ENCODE peak calls at places on chromosomes 11 and 22, in nine cellular contexts. F, X, S, J, Q, L, D, C and W are unnamed samples.

GRCh38 chr11:128814856-128815705 is 52.0 kb downstream of the KCNJ1 start:
- DNase-seq in L (no peak), C (no peak), F (no peak), X (no peak), Q (no peak), J (peak), D (peak), S (peak), W (peak)

GRCh38 chr11:123437236-123437979 is 7.3 kb downstream of the GRAMD1B start:
- DNase-seq in Q (no peak), J (no peak), F (no peak), L (no peak), X (no peak), S (no peak), D (no peak), C (no peak), W (no peak)

GRCh38 chr11:47786373-47786772 is 19.2 kb upstream of the FNBP4 start:
- DNase-seq in F (no peak), X (no peak), S (peak), Q (no peak), L (no peak), J (no peak), C (peak), D (no peak), W (peak)

GRCh38 chr11:129694538-129694937 is 121.1 kb upstream of the TMEM45B start:
- DNase-seq in D (peak), S (no peak), X (no peak), C (no peak), L (no peak), J (peak), F (no peak), Q (no peak), W (no peak)

GRCh38 chr11:63242089-63242762 is 1.2 kb downstream of the SLC22A25 start:
- DNase-seq in F (no peak), L (no peak), D (no peak), X (no peak), Q (no peak), S (no peak), J (no peak), C (no peak), W (no peak)

GRCh38 chr11:44223261-44223660 is 86.7 kb downstream of the ALX4 start:
- DNase-seq in C (no peak), F (no peak), S (peak), Q (no peak), L (no peak), X (no peak), J (no peak), D (no peak), W (no peak)

GRCh38 chr11:12276356-12276755 is 101.0 kb upstream of the PARVA start:
- DNase-seq in C (no peak), F (no peak), Q (no peak), D (no peak), X (no peak), S (no peak), L (no peak), J (no peak), W (peak)

GRCh38 chr11:126061707-126062678 is 673 bp downstream of the CDON start:
- DNase-seq in S (peak), X (peak), D (no peak), L (peak), J (peak), C (peak), Q (no peak), F (peak), W (peak)

GRCh38 chr11:61733120-61733978 is 19.1 kb upstream of the MYRF start:
- DNase-seq in Q (peak), J (peak), S (peak), F (peak), X (peak), L (peak), C (peak), D (peak), W (peak)

GRCh38 chr22:24583221-24583971 is 9.5 kb downstream of the LRRC75B start:
- DNase-seq in D (no peak), C (no peak), L (no peak), Q (no peak), F (peak), X (no peak), S (peak), J (peak), W (peak)

GRCh38 chr11:128594246-128594645 is 6.9 kb upstream of the ETS1 start:
- DNase-seq in L (no peak), Q (no peak), S (no peak), D (no peak), X (no peak), F (no peak), J (no peak), C (no peak), W (no peak)

GRCh38 chr11:76769645-76770586 is 13.2 kb upstream of the TSKU start:
- DNase-seq in J (peak), Q (no peak), F (peak), L (peak), C (no peak), D (peak), X (peak), S (peak), W (peak)
- TF ChIP-seq POLR2A in J (peak), Q (no peak), F (no peak), L (no peak), C (no peak), D (no peak), X (peak), S (peak), W (no peak)

GRCh38 chr11:31369348-31370329 is at the start of the genes DCDC1 and DNAJC24:
- DNase-seq in X (peak), S (peak), J (peak), L (peak), C (peak), F (peak), Q (peak), D (peak), W (peak)
- TF ChIP-seq POLR2A in X (peak), S (peak), J (peak), L (no peak), C (no peak), F (peak), Q (peak), D (peak), W (peak)

GRCh38 chr11:1177020-1177770 is 19.4 kb downstream of the MUC5AC start:
- DNase-seq in Q (no peak), C (peak), F (no peak), D (no peak), S (no peak), J (no peak), L (peak), X (no peak), W (no peak)

GRCh38 chr11:1172729-1173117 is 15.0 kb downstream of the MUC5AC start:
- DNase-seq in J (no peak), S (no peak), C (no peak), X (no peak), Q (no peak), F (no peak), L (no peak), D (no peak), W (no peak)

GRCh38 chr11:1176224-1177019 is 18.7 kb downstream of the MUC5AC start:
- DNase-seq in D (no peak), L (no peak), Q (no peak), S (no peak), F (no peak), J (no peak), X (no peak), C (peak), W (no peak)

GRCh38 chr11:1175461-1176223 is 17.9 kb downstream of the MUC5AC start:
- DNase-seq in F (no peak), L (no peak), J (no peak), X (no peak), C (peak), D (no peak), Q (no peak), S (no peak), W (no peak)

DNA sequence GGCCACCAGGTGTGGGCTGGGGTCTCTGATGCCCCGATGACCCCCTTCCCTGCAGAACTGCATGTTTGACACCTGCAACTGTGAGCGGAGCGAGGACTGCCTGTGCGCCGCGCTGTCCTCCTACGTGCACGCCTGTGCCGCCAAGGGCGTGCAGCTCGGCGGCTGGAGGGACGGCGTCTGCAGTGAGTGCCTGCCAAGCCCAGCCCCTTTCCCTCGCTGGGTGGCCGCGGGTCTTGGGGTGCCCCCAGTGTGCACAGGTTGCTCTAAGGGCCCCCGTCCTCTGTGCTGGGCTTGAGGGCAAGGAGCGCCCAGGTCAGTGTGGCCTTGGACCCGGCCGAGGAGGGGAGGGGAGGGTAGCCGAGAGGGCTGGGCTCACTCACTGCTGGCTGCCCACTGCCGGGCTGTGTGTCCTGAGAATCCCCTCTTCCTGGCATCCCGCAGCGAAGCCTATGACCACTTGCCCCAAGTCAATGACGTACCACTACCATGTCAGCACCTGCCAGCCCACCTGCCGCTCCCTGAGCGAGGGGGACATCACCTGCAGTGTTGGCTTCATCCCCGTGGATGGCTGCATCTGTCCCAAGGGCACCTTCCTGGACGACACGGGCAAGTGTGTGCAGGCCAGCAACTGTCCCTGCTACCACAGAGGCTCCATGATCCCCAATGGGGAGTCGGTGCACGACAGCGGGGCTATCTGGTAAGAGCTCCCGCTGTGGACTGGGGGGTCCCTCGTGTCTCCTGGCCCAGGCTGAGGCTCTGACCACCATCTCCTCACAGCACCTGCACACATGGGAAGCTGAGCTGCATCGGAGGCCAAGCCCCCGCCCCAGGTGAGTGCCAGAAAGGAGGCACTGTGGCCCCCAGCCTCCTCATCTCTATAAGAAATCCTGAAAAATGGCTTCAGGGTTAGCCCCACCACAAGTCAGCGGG is 17.0 kb downstream of the MUC5AC start:
- DNase-seq in Q (no peak), F (no peak), J (no peak), C (peak), S (no peak), D (no peak), L (no peak), X (no peak), W (no peak)
- TF ChIP-seq POLR2A in Q (no peak), F (no peak), J (no peak), C (no peak), S (no peak), D (no peak), L (no peak), X (no peak), W (no peak)

DNA sequence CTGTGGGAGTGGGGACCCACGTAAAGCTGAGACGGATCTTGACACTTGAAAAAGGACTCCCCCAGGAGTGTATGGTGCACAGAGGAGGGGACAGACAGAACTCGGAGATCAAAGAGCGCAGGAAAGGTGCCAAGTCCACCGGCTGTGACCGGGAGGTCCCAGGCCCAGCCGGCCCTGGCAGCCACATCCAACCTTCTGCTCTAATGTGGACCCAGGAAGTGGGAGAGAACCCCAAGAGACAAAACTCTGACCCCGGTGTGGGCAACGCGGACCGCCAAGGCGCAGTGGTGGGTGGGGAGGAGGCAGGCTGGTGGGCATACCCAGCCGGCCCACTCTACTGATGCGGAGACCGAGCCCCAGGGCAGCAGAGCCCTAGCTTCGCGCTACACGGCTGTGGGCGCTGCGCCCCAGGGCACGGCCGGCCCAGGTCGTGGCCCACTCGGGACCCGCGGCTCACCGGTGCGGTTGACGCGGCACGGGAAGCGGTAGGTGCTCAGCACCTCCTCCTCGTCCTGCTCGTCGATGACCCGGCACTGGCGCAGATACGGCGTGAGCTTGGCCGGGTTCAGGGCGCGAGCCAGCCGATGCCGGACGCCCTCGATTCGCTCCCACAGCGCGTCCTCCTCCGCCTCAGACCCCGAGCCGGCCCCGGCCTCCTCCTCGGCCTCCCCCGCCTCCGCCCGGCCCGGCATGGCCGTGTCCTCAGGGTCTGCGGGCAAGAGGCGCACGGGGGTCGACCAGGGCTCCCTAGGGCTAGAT is 527 bp downstream of the CARD10 start:
- DNase-seq in Q (no peak), X (no peak), L (no peak), J (no peak), C (no peak), F (no peak), D (peak), S (no peak), W (no peak)
- TF ChIP-seq POLR2A in Q (no peak), X (no peak), L (no peak), J (peak), C (no peak), F (no peak), D (no peak), S (no peak), W (peak)

GRCh38 chr22:30423296-30423958 is 2.1 kb upstream of the MTFP1 start:
- DNase-seq in L (peak), C (no peak), F (peak), Q (no peak), X (no peak), S (no peak), J (peak), D (peak), W (no peak)

GRCh38 chr22:30420401-30421178 is 5.0 kb upstream of the MTFP1 start:
- DNase-seq in L (peak), C (no peak), F (no peak), Q (no peak), X (no peak), J (no peak), D (no peak), S (peak), W (no peak)

GRCh38 chr22:30422481-30423295 is 2.9 kb upstream of the MTFP1 start:
- DNase-seq in F (no peak), D (peak), C (peak), Q (no peak), X (peak), S (peak), J (peak), L (peak), W (peak)

GRCh38 chr22:30423959-30424380 is 1.6 kb upstream of the MTFP1 start:
- DNase-seq in D (peak), C (peak), X (peak), J (peak), L (peak), S (peak), F (peak), Q (peak), W (peak)

GRCh38 chr22:30421695-30422480 is 3.7 kb upstream of the MTFP1 start:
- DNase-seq in D (no peak), L (peak), C (no peak), F (no peak), X (no peak), J (no peak), Q (no peak), S (no peak), W (no peak)
- TF ChIP-seq POLR2A in D (no peak), L (peak), C (no peak), F (no peak), X (no peak), J (peak), Q (no peak), S (peak), W (no peak)

GRCh38 chr11:9982796-9983579 is 311.0 kb downstream of the SBF2 start:
- DNase-seq in D (no peak), J (peak), Q (no peak), X (peak), C (no peak), S (peak), L (no peak), F (no peak), W (no peak)
- TF ChIP-seq POLR2A in D (no peak), J (no peak), Q (no peak), X (no peak), C (no peak), S (no peak), L (no peak), F (no peak), W (no peak)

GRCh38 chr11:73396251-73396930 is 20.2 kb downstream of the RELT start:
- DNase-seq in S (no peak), L (peak), D (no peak), J (no peak), Q (no peak), F (no peak), C (no peak), X (no peak), W (no peak)

GRCh38 chr11:73393011-73393380 is 16.8 kb downstream of the RELT start:
- DNase-seq in S (no peak), X (no peak), D (no peak), C (peak), J (no peak), Q (no peak), L (no peak), F (peak), W (no peak)

GRCh38 chr11:73393479-73394415 is 17.5 kb downstream of the RELT start:
- DNase-seq in D (peak), C (peak), F (peak), J (peak), S (peak), L (peak), X (peak), Q (peak), W (peak)

GRCh38 chr11:73395297-73396208 is 19.4 kb downstream of the RELT start:
- DNase-seq in J (no peak), Q (no peak), C (peak), F (peak), X (no peak), S (no peak), D (no peak), L (peak), W (no peak)

DNA sequence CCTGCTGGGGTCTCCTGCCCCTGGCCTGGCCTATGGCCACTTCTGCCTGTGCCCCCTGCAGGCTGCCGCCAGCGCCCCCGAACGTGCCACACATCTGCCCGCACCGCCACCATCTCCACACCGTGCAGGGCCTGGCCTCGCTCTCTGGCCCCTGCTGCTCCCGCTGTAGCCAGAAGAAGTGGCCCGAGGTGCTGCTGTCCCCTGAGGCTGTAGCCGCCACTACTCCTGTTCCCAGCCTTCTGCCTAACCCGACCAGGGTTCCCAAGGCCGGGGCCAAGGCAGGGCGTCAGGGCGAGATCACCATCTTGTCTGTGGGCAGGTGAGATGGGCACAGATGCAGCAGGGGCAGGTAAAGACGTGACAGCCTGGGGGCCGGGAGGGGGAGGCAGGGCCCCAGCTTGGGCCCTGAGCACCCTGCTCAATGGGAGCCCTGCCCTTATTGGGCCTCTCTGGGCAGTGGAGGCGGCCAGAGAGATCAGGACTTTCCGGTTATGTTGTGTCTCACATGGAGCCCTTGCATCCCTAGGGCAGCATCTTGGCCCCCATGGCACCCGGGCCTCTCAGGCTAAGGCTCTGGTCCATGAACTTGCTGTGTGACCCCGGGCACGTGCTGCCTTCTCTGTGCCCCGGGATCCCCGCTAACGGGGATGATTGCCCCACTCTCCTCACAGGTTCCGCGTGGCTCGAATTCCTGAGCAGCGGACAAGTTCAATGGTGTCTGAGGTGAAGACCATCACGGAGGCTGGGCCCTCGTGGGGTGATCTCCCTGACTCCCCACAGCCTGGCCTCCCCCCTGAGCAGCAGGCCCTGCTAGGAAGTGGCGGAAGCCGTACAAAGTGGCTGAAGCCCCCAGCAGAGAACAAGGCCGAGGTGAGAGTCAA is 18.5 kb downstream of the RELT start:
- DNase-seq in L (peak), X (no peak), F (peak), C (no peak), Q (no peak), J (no peak), D (no peak), S (no peak), W (no peak)
- TF ChIP-seq POLR2A in L (no peak), X (no peak), F (no peak), C (no peak), Q (peak), J (no peak), D (no peak), S (no peak), W (no peak)